ENCODE peak calls at places on chromosomes 6 and 20, in nine cellular contexts. B, Q, D, J, X, P, C, U and T are unnamed samples.

GRCh38 chr6:141963543-141964295 is 169.0 kb upstream of the GJE1 start:
- DNase-seq in B (no peak), Q (no peak), D (no peak), J (no peak), X (no peak), P (peak), C (no peak), U (no peak), T (no peak)

GRCh38 chr6:112214749-112215269 is 39.6 kb downstream of the LAMA4 start:
- DNase-seq in B (no peak), Q (no peak), D (no peak), J (no peak), X (no peak), P (no peak), C (no peak), U (no peak), T (no peak)

GRCh38 chr6:13303668-13304017 is 24.7 kb downstream of the TBC1D7 start:
- DNase-seq in B (peak), Q (peak), D (peak), J (peak), X (peak), P (peak), C (peak), U (peak), T (peak)

GRCh38 chr6:3377536-3378397 is 79.1 kb downstream of the SLC22A23 start:
- DNase-seq in B (no peak), Q (no peak), D (no peak), J (no peak), X (no peak), P (no peak), C (no peak), U (no peak), T (peak)

GRCh38 chr6:167576050-167576741 is 250.5 kb upstream of the AFDN start:
- DNase-seq in B (no peak), Q (no peak), D (no peak), J (no peak), X (no peak), P (no peak), C (no peak), U (no peak), T (no peak)

GRCh38 chr6:104809116-104809515 is 50.6 kb downstream of the HACE1 start:
- DNase-seq in B (no peak), Q (no peak), D (no peak), J (no peak), X (no peak), P (no peak), C (no peak), U (no peak), T (no peak)

GRCh38 chr6:2943564-2943955 is 27.8 kb downstream of the SERPINB6 start:
- DNase-seq in B (no peak), Q (no peak), D (no peak), J (no peak), X (no peak), P (no peak), C (no peak), U (no peak), T (no peak)

GRCh38 chr6:123811378-123811777 is 7.7 kb downstream of the NKAIN2 start:
- DNase-seq in B (no peak), Q (no peak), D (no peak), J (no peak), X (no peak), P (no peak), C (no peak), U (no peak), T (no peak)

GRCh38 chr6:71730284-71730683 is 156.1 kb upstream of the RIMS1 start:
- DNase-seq in B (no peak), Q (no peak), D (no peak), J (no peak), X (no peak), P (no peak), C (no peak), U (no peak), T (no peak)

GRCh38 chr6:119241124-119241491 is 108.5 kb downstream of the MAN1A1 start:
- DNase-seq in B (peak), Q (peak), D (peak), J (peak), X (no peak), P (peak), C (no peak), U (no peak), T (peak)

GRCh38 chr6:14618759-14619418 is 501.3 kb downstream of the CD83 start:
- DNase-seq in B (no peak), Q (no peak), D (no peak), J (no peak), X (no peak), P (no peak), C (no peak), U (no peak), T (no peak)

GRCh38 chr20:62122659-62123449 is 579 bp downstream of the LSM14B start:
- DNase-seq in B (peak), Q (peak), D (peak), J (peak), X (no peak), P (peak), C (peak), U (no peak), T (no peak)

GRCh38 chr6:108874470-108875160 is 26.4 kb downstream of the ARMC2 start:
- DNase-seq in B (no peak), Q (peak), D (peak), J (no peak), X (no peak), P (peak), C (no peak), U (peak), T (no peak)

GRCh38 chr6:155066371-155066770 is 71.3 kb downstream of the TIAM2 start:
- DNase-seq in B (no peak), Q (no peak), D (no peak), J (no peak), X (no peak), P (peak), C (no peak), U (no peak), T (peak)

GRCh38 chr20:63517376-63518309 is 2.9 kb upstream of the PPDPF start:
- DNase-seq in B (no peak), Q (no peak), D (no peak), J (no peak), X (no peak), P (no peak), C (peak), U (no peak), T (no peak)

GRCh38 chr20:35434085-35435005 is 3.7 kb downstream of the GDF5 start:
- DNase-seq in B (peak), Q (no peak), D (no peak), J (peak), X (no peak), P (peak), C (peak), U (no peak), T (no peak)

GRCh38 chr6:156507106-156507505 is 270.1 kb upstream of the ARID1B start:
- DNase-seq in B (no peak), Q (no peak), D (no peak), J (no peak), X (no peak), P (no peak), C (no peak), U (no peak), T (no peak)

GRCh38 chr6:145454006-145454405 is 281.3 kb downstream of the EPM2A start:
- DNase-seq in B (no peak), Q (no peak), D (no peak), J (no peak), X (no peak), P (no peak), C (no peak), U (no peak), T (no peak)

GRCh38 chr6:170438402-170438753 is 114.7 kb downstream of the PSMB1 start:
- DNase-seq in B (peak), Q (peak), D (peak), J (peak), X (peak), P (peak), C (peak), U (peak), T (peak)

GRCh38 chr6:149934249-149935156 is 7.3 kb upstream of the ULBP2 start:
- DNase-seq in B (no peak), Q (peak), D (peak), J (peak), X (no peak), P (peak), C (no peak), U (peak), T (peak)

GRCh38 chr6:22570185-22570551 is 802 bp downstream of the HDGFL1 start:
- DNase-seq in B (no peak), Q (no peak), D (no peak), J (no peak), X (no peak), P (no peak), C (no peak), U (no peak), T (no peak)

GRCh38 chr20:20520776-20521175 is 152.9 kb downstream of the INSM1 start:
- DNase-seq in B (no peak), Q (no peak), D (no peak), J (no peak), X (no peak), P (peak), C (no peak), U (no peak), T (peak)

GRCh38 chr20:2585811-2586210 is 49.4 kb downstream of the TMC2 start:
- DNase-seq in B (no peak), Q (no peak), D (no peak), J (no peak), X (no peak), P (peak), C (no peak), U (peak), T (peak)

GRCh38 chr6:90343581-90343980 is 46.9 kb upstream of the BACH2 start:
- DNase-seq in B (peak), Q (no peak), D (no peak), J (peak), X (no peak), P (peak), C (no peak), U (peak), T (peak)

GRCh38 chr20:32077192-32077591 is 25.1 kb downstream of the HCK start:
- DNase-seq in B (no peak), Q (no peak), D (peak), J (no peak), X (no peak), P (no peak), C (no peak), U (no peak), T (no peak)

GRCh38 chr6:141501616-141502015 is 631.1 kb upstream of the GJE1 start:
- DNase-seq in B (no peak), Q (no peak), D (no peak), J (no peak), X (no peak), P (no peak), C (no peak), U (no peak), T (no peak)

GRCh38 chr6:129312865-129313264 is 397.1 kb downstream of the ARHGAP18 start:
- DNase-seq in B (no peak), Q (no peak), D (no peak), J (peak), X (no peak), P (peak), C (no peak), U (peak), T (peak)

GRCh38 chr6:170178266-170178560 is 112.7 kb downstream of the DLL1 start:
- DNase-seq in B (no peak), Q (no peak), D (no peak), J (no peak), X (no peak), P (no peak), C (no peak), U (no peak), T (no peak)

GRCh38 chr20:58893355-58894151 is 41.0 kb downstream of the GNAS start:
- DNase-seq in B (no peak), Q (peak), D (no peak), J (no peak), X (no peak), P (no peak), C (no peak), U (no peak), T (peak)

GRCh38 chr6:136766274-136766673 is 26.0 kb downstream of the MAP3K5 start:
- DNase-seq in B (no peak), Q (no peak), D (no peak), J (no peak), X (no peak), P (no peak), C (no peak), U (no peak), T (no peak)

DNA sequence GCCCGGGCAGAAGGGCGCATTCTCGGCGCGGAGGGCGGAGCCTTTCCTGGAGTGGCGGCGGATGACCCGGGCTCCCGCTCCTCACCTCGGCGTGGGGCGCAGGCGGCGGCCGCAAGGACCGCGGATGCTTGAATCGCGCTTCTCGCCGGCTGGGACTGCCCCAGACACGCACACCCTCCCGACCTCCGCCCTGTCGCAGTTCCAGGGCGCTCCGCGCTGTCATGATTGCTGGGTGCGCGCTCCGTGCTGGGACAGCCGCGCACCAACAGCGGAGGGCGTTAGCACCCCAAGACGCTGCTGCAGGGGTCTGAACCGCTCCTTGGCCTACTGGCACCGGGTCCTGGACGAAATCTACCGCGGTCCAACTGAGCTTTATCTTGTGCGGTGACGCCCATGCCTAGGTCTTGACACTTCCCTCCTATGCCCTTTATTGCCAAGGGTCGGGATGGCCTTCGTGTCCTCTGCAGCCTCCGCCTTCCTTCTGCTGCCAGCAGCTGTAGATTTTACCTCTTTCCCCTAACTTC is 43.3 kb downstream of the IRAK1BP1 start:
- DNase-seq in B (no peak), Q (peak), D (peak), J (peak), X (no peak), P (peak), C (peak), U (no peak), T (peak)
- H3K4me3 ChIP-seq in B (peak), Q (peak), D (no peak), J (peak), X (peak), P (peak), C (peak), U (peak), T (peak)

GRCh38 chr6:7087066-7087465 is 20.7 kb upstream of the RREB1 start:
- DNase-seq in B (no peak), Q (no peak), D (no peak), J (no peak), X (no peak), P (peak), C (no peak), U (no peak), T (no peak)
- H3K4me3 ChIP-seq in B (peak), Q (peak), D (no peak), J (peak), X (peak), P (peak), C (peak), U (peak), T (peak)

DNA sequence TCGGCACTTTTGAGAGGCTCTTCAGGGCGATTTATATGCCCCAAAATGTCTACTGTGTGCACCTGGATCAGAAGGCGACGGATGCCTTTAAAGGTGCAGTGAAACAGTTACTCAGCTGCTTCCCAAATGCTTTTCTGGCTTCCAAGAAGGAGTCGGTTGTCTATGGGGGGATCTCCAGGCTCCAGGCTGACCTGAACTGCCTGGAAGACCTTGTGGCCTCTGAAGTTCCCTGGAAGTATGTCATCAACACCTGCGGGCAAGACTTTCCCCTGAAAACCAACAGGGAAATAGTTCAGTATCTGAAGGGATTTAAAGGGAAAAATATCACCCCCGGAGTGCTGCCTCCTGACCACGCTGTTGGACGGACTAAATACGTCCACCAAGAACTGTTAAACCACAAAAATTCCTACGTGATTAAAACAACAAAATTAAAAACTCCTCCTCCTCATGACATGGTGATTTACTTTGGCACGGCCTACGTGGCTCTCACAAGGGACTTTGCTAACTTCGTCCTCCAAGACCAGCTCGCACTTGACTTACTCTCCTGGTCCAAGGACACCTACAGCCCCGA is 8.2 kb downstream of the GCNT2 start:
- DNase-seq in B (no peak), Q (peak), D (peak), J (no peak), X (no peak), P (no peak), C (no peak), U (peak), T (peak)
- H3K4me3 ChIP-seq in B (peak), Q (peak), D (peak), J (peak), X (peak), P (no peak), C (peak), U (no peak), T (peak)

GRCh38 chr6:157984686-157985225 is 3.1 kb downstream of the SYNJ2 start:
- DNase-seq in B (no peak), Q (no peak), D (no peak), J (no peak), X (no peak), P (no peak), C (no peak), U (no peak), T (peak)
- H3K4me3 ChIP-seq in B (no peak), Q (no peak), D (no peak), J (no peak), X (no peak), P (no peak), C (no peak), U (peak), T (peak)

GRCh38 chr20:348972-349841 is 2.3 kb downstream of the NRSN2 start:
- DNase-seq in B (no peak), Q (no peak), D (no peak), J (no peak), X (no peak), P (no peak), C (no peak), U (no peak), T (no peak)
- H3K4me3 ChIP-seq in B (no peak), Q (no peak), D (no peak), J (no peak), X (no peak), P (no peak), C (no peak), U (no peak), T (no peak)

GRCh38 chr6:33010356-33010755 is 965 bp upstream of the HLA-DOA start:
- DNase-seq in B (no peak), Q (no peak), D (no peak), J (no peak), X (no peak), P (no peak), C (no peak), U (no peak), T (no peak)

GRCh38 chr6:33007831-33008395 is 1.5 kb downstream of the HLA-DOA start:
- DNase-seq in B (no peak), Q (no peak), D (no peak), J (no peak), X (no peak), P (no peak), C (no peak), U (no peak), T (no peak)

GRCh38 chr6:33004940-33005339 is 4.5 kb downstream of the HLA-DOA start:
- DNase-seq in B (no peak), Q (no peak), D (no peak), J (no peak), X (no peak), P (no peak), C (no peak), U (no peak), T (no peak)

GRCh38 chr6:33013608-33014007 is 4.2 kb upstream of the HLA-DOA start:
- DNase-seq in B (no peak), Q (no peak), D (no peak), J (no peak), X (no peak), P (no peak), C (no peak), U (no peak), T (no peak)

GRCh38 chr6:33008944-33009861 is at the start of gene HLA-DOA:
- DNase-seq in B (no peak), Q (peak), D (peak), J (peak), X (no peak), P (no peak), C (no peak), U (peak), T (peak)
- H3K4me3 ChIP-seq in B (no peak), Q (peak), D (no peak), J (peak), X (peak), P (no peak), C (peak), U (no peak), T (no peak)

DNA sequence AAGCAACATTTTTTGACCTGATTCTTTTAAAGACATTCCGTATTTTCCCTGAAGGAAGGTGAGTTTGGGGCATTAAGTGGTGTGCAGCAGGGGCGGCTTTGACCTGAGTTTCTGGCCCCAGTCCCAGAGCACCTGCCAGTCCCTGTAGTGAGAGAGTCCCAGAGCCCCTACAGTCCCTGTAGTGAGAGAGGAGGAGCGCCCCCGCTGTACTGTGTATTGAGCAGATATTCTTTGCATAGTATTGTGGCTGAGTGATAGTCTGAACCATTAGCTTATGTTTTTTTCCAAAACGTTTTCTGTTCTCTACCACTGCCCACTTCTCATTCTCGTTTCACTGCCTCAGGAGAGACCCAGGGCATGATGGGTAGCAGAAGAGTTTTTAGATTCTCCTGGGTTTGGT is 17.2 kb upstream of the SH3BGRL2 start:
- DNase-seq in B (no peak), Q (no peak), D (no peak), J (no peak), X (no peak), P (no peak), C (no peak), U (no peak), T (no peak)
- H3K4me3 ChIP-seq in B (no peak), Q (no peak), D (no peak), J (no peak), X (no peak), P (no peak), C (no peak), U (no peak), T (no peak)

DNA sequence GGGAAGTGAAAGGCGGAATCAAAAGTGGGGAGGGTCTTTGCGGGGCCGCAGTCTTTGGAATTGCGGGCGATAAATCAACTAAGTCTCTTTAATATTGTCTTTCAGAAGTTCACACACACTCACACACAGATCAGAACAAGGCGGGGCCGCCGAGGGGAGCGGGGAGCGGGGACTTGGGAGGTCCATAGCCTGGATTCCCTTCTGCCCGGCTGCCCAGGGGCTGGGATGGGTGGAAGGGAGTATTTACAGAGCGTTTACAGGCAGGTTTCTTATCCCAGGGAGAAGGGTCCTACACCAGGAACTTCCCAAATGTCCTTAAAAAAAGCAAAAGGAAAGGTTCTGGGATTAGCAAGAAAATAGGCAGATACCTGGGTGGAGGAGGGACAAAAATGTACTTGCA is 3.5 kb downstream of the PRRT1 start:
- DNase-seq in B (no peak), Q (no peak), D (no peak), J (no peak), X (no peak), P (no peak), C (no peak), U (no peak), T (no peak)
- H3K4me3 ChIP-seq in B (no peak), Q (no peak), D (no peak), J (peak), X (peak), P (no peak), C (peak), U (peak), T (no peak)

DNA sequence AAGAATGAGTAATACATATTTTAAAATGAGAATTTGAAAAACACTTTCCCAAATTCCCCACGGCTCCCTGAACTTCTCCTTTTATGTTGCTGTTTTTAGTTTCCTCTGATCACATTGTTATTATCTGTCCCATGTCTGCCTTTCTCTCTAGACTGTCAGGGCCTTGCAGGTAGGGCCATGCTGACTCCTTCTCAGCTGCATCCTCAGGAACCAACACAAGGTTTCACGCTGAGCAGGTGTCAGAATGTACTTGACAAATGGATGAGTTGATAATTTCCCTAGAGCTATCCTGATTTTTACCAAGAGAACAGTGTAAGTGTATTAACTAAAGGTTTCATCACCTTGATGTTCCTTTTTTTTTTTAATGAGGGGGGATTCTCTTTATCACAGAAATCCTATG is 337.8 kb downstream of the SYNE1 start:
- DNase-seq in B (no peak), Q (peak), D (no peak), J (no peak), X (no peak), P (no peak), C (no peak), U (no peak), T (no peak)
- H3K4me3 ChIP-seq in B (no peak), Q (peak), D (no peak), J (no peak), X (no peak), P (no peak), C (no peak), U (no peak), T (no peak)